ENCODE peak calls at places on chromosome 6, in six cellular contexts. One of them, this sample, is unnamed.
A peak's percentile ranks its signal among the peaks of the same experiment; 100 is the strongest.

GRCh38 chr6:135555550-135555949 is 58.0 kb upstream of the AHI1 start:
- DNase-seq in activated CD8-positive, alpha-beta memory T cell treated with anti-CD3 and anti-CD28 coated beads, Interleukin-2, amount 50 U/mL, for 4 hours: no peak
- DNase-seq in progenitor cell of endocrine pancreas: no peak
- DNase-seq in nephron progenitor cell: no peak
- DNase-seq in DMS79: no peak
- DNase-seq in hippocampal formation: no peak
- DNase-seq in this sample: peak; percentile 5

GRCh38 chr6:129638055-129639019 is 71.6 kb downstream of the ARHGAP18 start:
- DNase-seq in progenitor cell of endocrine pancreas: no peak
- DNase-seq in hippocampal formation: no peak
- DNase-seq in DMS79: no peak
- DNase-seq in activated CD8-positive, alpha-beta memory T cell treated with anti-CD3 and anti-CD28 coated beads, Interleukin-2, amount 50 U/mL, for 4 hours: no peak
- DNase-seq in nephron progenitor cell: no peak
- DNase-seq in this sample: no peak

GRCh38 chr6:2187826-2188225 is 57.6 kb downstream of the GMDS start:
- DNase-seq in progenitor cell of endocrine pancreas: no peak
- DNase-seq in hippocampal formation: no peak
- DNase-seq in activated CD8-positive, alpha-beta memory T cell treated with anti-CD3 and anti-CD28 coated beads, Interleukin-2, amount 50 U/mL, for 4 hours: no peak
- DNase-seq in nephron progenitor cell: no peak
- DNase-seq in DMS79: no peak
- DNase-seq in this sample: no peak

GRCh38 chr6:18507561-18507960 is 120.4 kb downstream of the RNF144B start:
- DNase-seq in progenitor cell of endocrine pancreas: no peak
- DNase-seq in hippocampal formation: no peak
- DNase-seq in DMS79: no peak
- DNase-seq in nephron progenitor cell: no peak
- DNase-seq in activated CD8-positive, alpha-beta memory T cell treated with anti-CD3 and anti-CD28 coated beads, Interleukin-2, amount 50 U/mL, for 4 hours: no peak
- DNase-seq in this sample: no peak

GRCh38 chr6:62652692-62653328 is 366.8 kb upstream of the KHDRBS2 start:
- DNase-seq in DMS79: no peak
- DNase-seq in hippocampal formation: no peak
- DNase-seq in nephron progenitor cell: no peak
- DNase-seq in activated CD8-positive, alpha-beta memory T cell treated with anti-CD3 and anti-CD28 coated beads, Interleukin-2, amount 50 U/mL, for 4 hours: no peak
- DNase-seq in progenitor cell of endocrine pancreas: no peak
- DNase-seq in this sample: no peak

GRCh38 chr6:45003400-45003799 is 324.7 kb upstream of the RUNX2 start:
- DNase-seq in nephron progenitor cell: no peak
- DNase-seq in activated CD8-positive, alpha-beta memory T cell treated with anti-CD3 and anti-CD28 coated beads, Interleukin-2, amount 50 U/mL, for 4 hours: no peak
- DNase-seq in DMS79: no peak
- DNase-seq in hippocampal formation: peak; percentile 7
- DNase-seq in progenitor cell of endocrine pancreas: no peak
- DNase-seq in this sample: no peak

GRCh38 chr6:137846772-137847313 is 20.2 kb upstream of the TNFAIP3 start:
- DNase-seq in activated CD8-positive, alpha-beta memory T cell treated with anti-CD3 and anti-CD28 coated beads, Interleukin-2, amount 50 U/mL, for 4 hours: no peak
- DNase-seq in progenitor cell of endocrine pancreas: no peak
- DNase-seq in nephron progenitor cell: no peak
- DNase-seq in hippocampal formation: peak; percentile 54
- DNase-seq in DMS79: no peak
- DNase-seq in this sample: no peak

GRCh38 chr6:5636210-5637030 is 370.3 kb downstream of the NRN1 start:
- DNase-seq in activated CD8-positive, alpha-beta memory T cell treated with anti-CD3 and anti-CD28 coated beads, Interleukin-2, amount 50 U/mL, for 4 hours: no peak
- DNase-seq in nephron progenitor cell: no peak
- DNase-seq in hippocampal formation: no peak
- DNase-seq in progenitor cell of endocrine pancreas: no peak
- DNase-seq in DMS79: no peak
- DNase-seq in this sample: peak; percentile 40

GRCh38 chr6:71124340-71124739 is 164.3 kb upstream of the OGFRL1 start:
- DNase-seq in activated CD8-positive, alpha-beta memory T cell treated with anti-CD3 and anti-CD28 coated beads, Interleukin-2, amount 50 U/mL, for 4 hours: no peak
- DNase-seq in nephron progenitor cell: no peak
- DNase-seq in hippocampal formation: no peak
- DNase-seq in DMS79: no peak
- DNase-seq in progenitor cell of endocrine pancreas: no peak
- DNase-seq in this sample: no peak

GRCh38 chr6:10316327-10316726 is 98.5 kb downstream of the TFAP2A start:
- DNase-seq in hippocampal formation: peak; percentile 87
- DNase-seq in activated CD8-positive, alpha-beta memory T cell treated with anti-CD3 and anti-CD28 coated beads, Interleukin-2, amount 50 U/mL, for 4 hours: no peak
- DNase-seq in DMS79: no peak
- DNase-seq in nephron progenitor cell: no peak
- DNase-seq in progenitor cell of endocrine pancreas: no peak
- DNase-seq in this sample: no peak

This sample was measured in H7.